ENCODE peak calls at places on chromosomes 12 and 14, in five cellular contexts. G, D, A, Z and O are unnamed samples.
A peak's percentile ranks its signal among the peaks of the same experiment; 100 is the strongest.

GRCh38 chr12:2772370-2772769 is 22.4 kb upstream of the FKBP4 start:
- DNase-seq in G (no peak), D (no peak), A (no peak), Z (no peak), O (no peak)

GRCh38 chr12:116559330-116560080 is at the start of gene MAP1LC3B2:
- DNase-seq in G (peak; percentile 37), D (peak; percentile 52), A (no peak), Z (peak; percentile 49), O (no peak)

GRCh38 chr14:100580316-100581227 is 6.6 kb downstream of the BEGAIN start:
- DNase-seq in G (no peak), D (no peak), A (no peak), Z (no peak), O (no peak)

GRCh38 chr14:101727611-101728010 is 33.9 kb upstream of the PPP2R5C start:
- DNase-seq in G (no peak), D (no peak), A (no peak), Z (no peak), O (no peak)

GRCh38 chr12:55741978-55742377 is 944 bp upstream of the GDF11 start:
- DNase-seq in G (no peak), D (no peak), A (no peak), Z (no peak), O (no peak)

GRCh38 chr12:42968426-42968825 is 378.9 kb upstream of the PRICKLE1 start:
- DNase-seq in G (no peak), D (no peak), A (no peak), Z (no peak), O (no peak)

GRCh38 chr14:71959055-71959454 is 26.8 kb downstream of the RGS6 start:
- DNase-seq in G (no peak), D (no peak), A (no peak), Z (no peak), O (no peak)

GRCh38 chr12:79296871-79297270 is 393.9 kb downstream of the PAWR start:
- DNase-seq in G (no peak), D (no peak), A (no peak), Z (no peak), O (no peak)

GRCh38 chr12:121858662-121859572 is at the start of gene HPD:
- DNase-seq in G (peak; percentile 38), D (no peak), A (no peak), Z (no peak), O (peak; percentile 90)